ENCODE peak calls at places on chromosome 1, in eight cellular contexts. Z is pons; M is fibroblast of lung; Q is NCI-H524 treated with DMSO at 0.1 percent for 48 hours; N is effector memory CD8-positive, alpha-beta T cell; K is central memory CD4-positive, alpha-beta T cell; D is renal cortical epithelial cell; F is M059J. B is an unnamed sample.

GRCh38 chr1:99566290-99567021 is 79.5 kb upstream of the PALMD start:
- DNase-seq in M (no peak), K (no peak), D (no peak), F (no peak), Z (no peak), Q (no peak), N (no peak), B (no peak)

GRCh38 chr1:25715888-25716287 is 84.1 kb upstream of the SELENON start:
- DNase-seq in D (no peak), N (no peak), Q (no peak), K (no peak), F (no peak), Z (no peak), M (no peak), B (no peak)

GRCh38 chr1:50704126-50704525 is 255.9 kb downstream of the FAF1 start:
- DNase-seq in D (peak; percentile 39), N (no peak), M (peak; percentile 19), Z (peak; percentile 89), K (no peak), F (peak; percentile 46), Q (no peak), B (no peak)

GRCh38 chr1:154342836-154343472 is 17.6 kb downstream of the ATP8B2 start:
- DNase-seq in K (peak; percentile 79), M (no peak), D (no peak), N (peak; percentile 78), F (no peak), Q (no peak), Z (no peak), B (peak; percentile 72)

GRCh38 chr1:50181027-50181663 is 72.4 kb downstream of the ELAVL4 start:
- DNase-seq in Q (no peak), D (peak; percentile 26), M (peak; percentile 12), K (no peak), N (no peak), F (no peak), Z (no peak), B (no peak)

GRCh38 chr1:202105571-202106339 is 17.0 kb upstream of the GPR37L1 start:
- DNase-seq in N (no peak), Q (no peak), D (peak; percentile 91), Z (no peak), K (no peak), F (peak; percentile 82), M (peak; percentile 83), B (no peak)

GRCh38 chr1:94068831-94069648 is 51.9 kb downstream of the ABCA4 start:
- DNase-seq in Z (peak; percentile 69), Q (no peak), F (peak; percentile 87), N (no peak), D (peak; percentile 75), K (no peak), M (peak; percentile 75), B (peak; percentile 75)

GRCh38 chr1:243742814-243743213 is 107.2 kb downstream of the AKT3 start:
- DNase-seq in Z (no peak), D (peak; percentile 61), Q (no peak), M (peak; percentile 91), K (no peak), N (no peak), F (peak; percentile 87), B (no peak)

GRCh38 chr1:95265106-95265505 is 31.1 kb downstream of the RWDD3 start:
- DNase-seq in N (no peak), K (no peak), F (no peak), D (no peak), M (no peak), Z (no peak), Q (no peak), B (no peak)

GRCh38 chr1:181255270-181255929 is 166.9 kb downstream of the IER5 start:
- DNase-seq in F (peak; percentile 97), K (no peak), Q (no peak), N (no peak), D (peak; percentile 100), M (peak; percentile 99), Z (no peak), B (no peak)

GRCh38 chr1:207335695-207336363 is 14.4 kb downstream of the CD55 start:
- DNase-seq in Z (no peak), N (no peak), K (peak; percentile 35), D (no peak), M (no peak), F (peak; percentile 25), Q (no peak), B (no peak)

GRCh38 chr1:6471969-6472368 is 6.0 kb upstream of the TNFRSF25 start:
- DNase-seq in M (no peak), N (no peak), K (no peak), D (no peak), Q (no peak), F (no peak), Z (no peak), B (peak; percentile 87)

GRCh38 chr1:234918216-234918841 is 210.3 kb downstream of the TOMM20 start:
- DNase-seq in D (no peak), M (peak; percentile 87), N (no peak), K (no peak), F (no peak), Q (no peak), Z (no peak), B (peak; percentile 62)

GRCh38 chr1:75484789-75485188 is 126.1 kb downstream of the SLC44A5 start:
- DNase-seq in F (no peak), Z (no peak), M (no peak), N (no peak), D (no peak), Q (no peak), K (no peak), B (no peak)

GRCh38 chr1:235018161-235018560 is 110.5 kb downstream of the TOMM20 start:
- DNase-seq in Z (no peak), D (peak; percentile 89), Q (no peak), K (no peak), F (peak; percentile 100), M (peak; percentile 99), N (no peak), B (no peak)

GRCh38 chr1:173474097-173474779 is 2.9 kb upstream of the PRDX6 start:
- DNase-seq in K (no peak), D (peak; percentile 49), M (no peak), Q (no peak), Z (no peak), F (no peak), N (no peak), B (no peak)

GRCh38 chr1:79737193-79737592 is 730.7 kb upstream of the ADGRL4 start:
- DNase-seq in D (no peak), F (no peak), M (no peak), K (no peak), Q (no peak), N (no peak), Z (no peak), B (no peak)

GRCh38 chr1:171805395-171806115 is 24.1 kb downstream of the METTL13 start:
- DNase-seq in F (peak; percentile 48), M (no peak), K (no peak), Q (no peak), N (no peak), D (no peak), Z (no peak), B (no peak)

GRCh38 chr1:51472349-51472748 is 46.7 kb downstream of the EPS15 start:
- DNase-seq in F (no peak), N (no peak), K (no peak), M (peak; percentile 41), Z (peak; percentile 63), D (no peak), Q (no peak), B (no peak)

GRCh38 chr1:201361652-201362504 is 15.6 kb downstream of the TNNT2 start:
- DNase-seq in D (peak; percentile 9), F (peak; percentile 36), Q (no peak), M (peak; percentile 20), N (no peak), K (no peak), Z (peak; percentile 6), B (peak; percentile 68)

GRCh38 chr1:106584663-106585062 is 471.8 kb upstream of the PRMT6 start:
- DNase-seq in D (no peak), F (no peak), N (no peak), M (peak; percentile 5), Q (no peak), K (no peak), Z (no peak), B (no peak)

GRCh38 chr1:38125837-38126520 is 79.4 kb upstream of the POU3F1 start:
- DNase-seq in K (no peak), M (no peak), D (no peak), N (no peak), Q (no peak), Z (no peak), F (no peak), B (no peak)

GRCh38 chr1:8239039-8239305 is 78.9 kb upstream of the SLC45A1 start:
- DNase-seq in D (peak; percentile 65), F (peak; percentile 70), Q (no peak), K (no peak), N (no peak), M (peak; percentile 63), Z (no peak), B (peak; percentile 73)

GRCh38 chr1:225454733-225455132 is 26.9 kb upstream of the LBR start:
- DNase-seq in M (peak; percentile 86), Z (no peak), D (peak; percentile 99), F (peak; percentile 91), N (peak; percentile 36), Q (no peak), K (no peak), B (no peak)

GRCh38 chr1:94989398-94989797 is 62.5 kb upstream of the CNN3 start:
- DNase-seq in Q (no peak), M (no peak), Z (no peak), K (no peak), F (no peak), D (no peak), N (no peak), B (no peak)

GRCh38 chr1:161932668-161933067 is 91.0 kb downstream of the OLFML2B start:
- DNase-seq in K (no peak), D (no peak), Z (peak; percentile 51), Q (no peak), N (no peak), M (no peak), F (no peak), B (no peak)

GRCh38 chr1:116825735-116826438 is 71.7 kb downstream of the CD2 start:
- DNase-seq in D (no peak), Z (no peak), N (no peak), F (no peak), M (no peak), K (no peak), Q (peak; percentile 85), B (no peak)

GRCh38 chr1:236065509-236066005 is 667 bp upstream of the NID1 start:
- DNase-seq in Z (no peak), N (no peak), Q (no peak), K (no peak), M (no peak), D (no peak), F (no peak), B (no peak)

GRCh38 chr1:236160540-236161127 is 18.3 kb downstream of the GPR137B start:
- DNase-seq in N (no peak), F (no peak), K (no peak), Q (no peak), M (no peak), D (no peak), Z (no peak), B (peak; percentile 31)

GRCh38 chr1:28783363-28783762 is 28.6 kb upstream of the OPRD1 start:
- DNase-seq in D (no peak), N (no peak), M (no peak), Z (no peak), Q (no peak), F (no peak), K (no peak), B (no peak)

GRCh38 chr1:95659166-95659565 is 425.2 kb downstream of the RWDD3 start:
- DNase-seq in Q (no peak), K (no peak), F (no peak), Z (no peak), M (no peak), N (no peak), D (no peak), B (no peak)

GRCh38 chr1:236451796-236452373 is 57.8 kb downstream of the EDARADD start:
- DNase-seq in Q (no peak), Z (no peak), F (no peak), N (peak; percentile 43), K (peak; percentile 17), D (no peak), M (no peak), B (no peak)

GRCh38 chr1:90023691-90024090 is 28.8 kb downstream of the ZNF326 start:
- DNase-seq in Z (no peak), F (no peak), M (no peak), D (no peak), Q (no peak), K (no peak), N (no peak), B (no peak)

GRCh38 chr1:116345830-116346229 is 27.2 kb upstream of the ATP1A1 start:
- DNase-seq in D (no peak), M (no peak), N (no peak), Q (peak; percentile 67), K (peak; percentile 81), F (no peak), Z (no peak), B (no peak)

B was measured in upper lobe of right lung.